ENCODE peak calls at places on chromosomes 2 and 18, in eight cellular contexts. X is Peyer's patch, L is neural progenitor cell, W is GM20000, P is RWPE1, N is brain microvascular endothelial cell, F is astrocyte, T is GM12865. Y is an unnamed sample.

GRCh38 chr18:24078391-24078790 is 60.5 kb upstream of the CABYR start:
- DNase-seq in W (no peak), F (no peak), X (no peak), T (no peak), N (no peak), P (no peak), L (peak), Y (no peak)

GRCh38 chr2:230995821-230996220 is at the start of gene SPATA3:
- DNase-seq in F (no peak), L (no peak), N (no peak), P (no peak), X (no peak), W (no peak), T (no peak), Y (no peak)

GRCh38 chr2:198327526-198327925 is 523.1 kb downstream of the PLCL1 start:
- DNase-seq in W (no peak), L (no peak), X (no peak), N (no peak), T (no peak), P (no peak), F (no peak), Y (no peak)

GRCh38 chr2:40584432-40584831 is 132.5 kb upstream of the SLC8A1 start:
- DNase-seq in F (peak), X (no peak), W (no peak), L (no peak), N (peak), P (no peak), T (no peak), Y (no peak)

GRCh38 chr2:109521233-109521632 is 92.5 kb downstream of the SEPTIN10 start:
- DNase-seq in X (no peak), P (no peak), T (no peak), W (no peak), L (no peak), N (no peak), F (no peak), Y (no peak)

GRCh38 chr2:201267278-201268030 is 7.1 kb downstream of the CASP8 start:
- DNase-seq in P (no peak), T (no peak), N (no peak), X (no peak), F (no peak), L (no peak), W (no peak), Y (no peak)

GRCh38 chr2:8669157-8669852 is 12.6 kb upstream of the ID2 start:
- DNase-seq in F (peak), T (no peak), L (no peak), N (no peak), X (no peak), W (no peak), P (no peak), Y (peak)

GRCh38 chr2:46954951-46955571 is 39.5 kb upstream of the MCFD2 start:
- DNase-seq in P (peak), W (no peak), F (peak), N (peak), T (no peak), X (no peak), L (peak), Y (peak)

GRCh38 chr2:102000813-102001766 is 9.3 kb downstream of the IL1R2 start:
- DNase-seq in F (no peak), N (no peak), X (no peak), T (peak), P (no peak), W (no peak), L (no peak), Y (no peak)

GRCh38 chr2:187500585-187501359 is 52.7 kb upstream of the CALCRL start:
- DNase-seq in L (peak), W (no peak), X (no peak), P (no peak), N (peak), F (peak), T (peak), Y (peak)

GRCh38 chr2:23926289-23926749 is 604 bp downstream of the ATAD2B start:
- DNase-seq in F (no peak), P (peak), X (no peak), L (peak), N (no peak), W (peak), T (no peak), Y (no peak)

GRCh38 chr2:189836644-189837043 is 52.4 kb downstream of the PMS1 start:
- DNase-seq in N (peak), L (no peak), X (no peak), W (no peak), T (no peak), P (peak), F (peak), Y (peak)

GRCh38 chr2:23359631-23360567 is 25.1 kb upstream of the KLHL29 start:
- DNase-seq in X (peak), N (no peak), P (no peak), F (no peak), L (no peak), T (no peak), W (no peak), Y (no peak)

GRCh38 chr2:150491430-150491829 is 4.0 kb upstream of the RND3 start:
- DNase-seq in T (no peak), F (no peak), P (no peak), L (no peak), X (no peak), W (no peak), N (no peak), Y (no peak)

GRCh38 chr2:176774768-176775453 is 437.7 kb upstream of the HNRNPA3 start:
- DNase-seq in N (no peak), W (no peak), P (no peak), T (no peak), F (no peak), L (no peak), X (no peak), Y (no peak)

GRCh38 chr2:176784633-176785193 is 427.9 kb upstream of the HNRNPA3 start:
- DNase-seq in F (no peak), W (no peak), N (no peak), L (no peak), X (no peak), P (no peak), T (no peak), Y (no peak)

GRCh38 chr2:176781570-176782217 is 430.9 kb upstream of the HNRNPA3 start:
- DNase-seq in P (no peak), X (no peak), T (peak), W (no peak), N (no peak), F (no peak), L (no peak), Y (no peak)

GRCh38 chr2:176779917-176780316 is 432.7 kb upstream of the HNRNPA3 start:
- DNase-seq in W (no peak), T (no peak), X (no peak), P (no peak), F (no peak), N (no peak), L (no peak), Y (no peak)
- TF ChIP-seq CTCF in W (no peak), T (no peak), X (no peak), P (no peak), F (no peak), N (no peak), L (no peak), Y (no peak)

GRCh38 chr2:227499971-227500630 is 28.1 kb downstream of the AGFG1 start:
- DNase-seq in T (no peak), L (no peak), P (no peak), X (no peak), N (no peak), F (no peak), W (no peak), Y (no peak)
- TF ChIP-seq CTCF in T (no peak), L (no peak), P (no peak), X (no peak), N (no peak), F (no peak), W (no peak), Y (no peak)

GRCh38 chr18:67865400-67865799 is 348.9 kb upstream of the DSEL start:
- DNase-seq in N (no peak), L (no peak), X (no peak), T (no peak), W (no peak), F (no peak), P (no peak), Y (no peak)

GRCh38 chr18:67862069-67862468 is 345.5 kb upstream of the DSEL start:
- DNase-seq in N (no peak), X (no peak), F (peak), P (no peak), W (no peak), L (no peak), T (no peak), Y (peak)

GRCh38 chr18:67864677-67865340 is 348.3 kb upstream of the DSEL start:
- DNase-seq in X (no peak), L (peak), T (no peak), W (no peak), F (peak), N (peak), P (no peak), Y (peak)
- TF ChIP-seq CTCF in X (no peak), L (no peak), T (no peak), W (no peak), F (no peak), N (no peak), P (no peak), Y (peak)

DNA sequence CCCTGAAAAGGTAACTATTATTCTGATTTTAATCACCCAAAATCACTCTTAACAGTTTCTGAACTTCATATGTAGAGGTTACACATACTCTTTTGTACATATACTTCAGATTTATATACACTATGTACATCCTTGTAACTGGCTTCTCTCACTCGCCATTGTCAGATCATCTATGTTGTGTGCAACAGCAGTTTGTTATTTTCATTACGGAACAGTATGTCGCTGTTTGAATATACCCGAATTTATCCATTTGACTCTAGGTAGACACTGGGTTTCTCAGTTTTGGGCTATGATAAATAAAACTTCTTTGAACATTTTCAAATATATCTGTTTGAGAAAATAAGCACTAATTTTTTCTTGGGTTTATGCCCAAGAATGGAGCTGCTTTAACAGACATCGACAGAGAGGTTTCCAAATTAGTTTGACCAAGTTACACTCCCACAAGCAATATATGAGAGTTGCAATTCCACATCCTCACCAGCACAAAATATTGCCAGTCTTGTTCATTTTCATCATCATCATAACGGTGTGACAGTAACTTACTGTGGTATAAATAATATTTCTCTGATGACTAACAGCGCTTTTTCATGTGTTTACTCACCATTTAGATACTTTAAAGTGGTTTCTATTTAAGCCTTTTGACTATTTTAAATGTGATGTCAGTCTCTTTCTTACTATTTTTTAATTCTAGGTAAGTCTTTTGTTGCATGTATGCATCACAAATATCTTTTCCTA is 80.9 kb downstream of the SMC6 start:
- DNase-seq in F (peak), L (no peak), N (peak), W (no peak), T (peak), P (peak), X (no peak), Y (peak)
- TF ChIP-seq CTCF in F (peak), L (no peak), N (peak), W (no peak), T (no peak), P (no peak), X (no peak), Y (no peak)

DNA sequence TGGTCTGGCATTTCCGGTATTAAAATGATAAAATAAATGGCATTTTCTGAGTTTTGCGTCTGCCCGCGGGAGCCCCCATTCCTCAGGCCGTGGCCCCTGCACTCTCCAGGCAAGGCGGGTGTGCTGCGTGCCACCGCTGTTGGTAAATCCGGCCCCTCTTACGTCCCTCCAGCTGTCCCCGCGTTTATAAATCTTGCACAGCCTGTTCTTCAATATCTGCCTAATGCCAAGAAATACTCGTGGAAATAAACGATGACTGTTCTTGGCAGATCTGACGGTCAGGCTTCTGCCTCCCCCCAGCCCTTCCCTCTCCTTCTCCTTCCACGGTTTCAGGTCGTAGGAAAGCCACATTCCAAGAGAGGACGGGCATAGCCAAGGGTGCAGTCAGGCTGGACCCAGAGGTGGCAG is 20.6 kb downstream of the ODC1 start:
- DNase-seq in P (no peak), N (no peak), L (no peak), T (no peak), X (no peak), W (no peak), F (no peak), Y (no peak)
- TF ChIP-seq CTCF in P (no peak), N (no peak), L (no peak), T (no peak), X (no peak), W (no peak), F (no peak), Y (no peak)

GRCh38 chr2:84077504-84077903 is 381.6 kb downstream of the SUCLG1 start:
- DNase-seq in F (no peak), T (peak), P (peak), W (peak), L (peak), X (no peak), N (no peak), Y (no peak)
- TF ChIP-seq CTCF in F (peak), T (peak), P (peak), W (peak), L (peak), X (no peak), N (no peak), Y (peak)

GRCh38 chr2:16293398-16293797 is 353.0 kb downstream of the MYCN start:
- DNase-seq in N (no peak), F (no peak), T (no peak), W (no peak), P (no peak), L (no peak), X (no peak), Y (no peak)

GRCh38 chr2:16290311-16291020 is 350.1 kb downstream of the MYCN start:
- DNase-seq in X (no peak), F (no peak), T (no peak), L (no peak), P (no peak), N (no peak), W (no peak), Y (no peak)

GRCh38 chr2:16291731-16292550 is 351.6 kb downstream of the MYCN start:
- DNase-seq in P (no peak), W (no peak), F (no peak), X (no peak), N (no peak), L (no peak), T (no peak), Y (no peak)

GRCh38 chr2:16293871-16294270 is 353.5 kb downstream of the MYCN start:
- DNase-seq in L (no peak), X (no peak), W (no peak), P (no peak), F (no peak), T (no peak), N (no peak), Y (no peak)

GRCh38 chr2:16291226-16291625 is 350.9 kb downstream of the MYCN start:
- DNase-seq in P (no peak), N (no peak), L (no peak), F (no peak), X (no peak), W (no peak), T (no peak), Y (no peak)
- TF ChIP-seq CTCF in P (no peak), N (no peak), L (no peak), F (no peak), X (no peak), W (no peak), T (no peak), Y (no peak)

GRCh38 chr2:76464310-76464709 is 753.6 kb upstream of the GCFC2 start:
- DNase-seq in F (no peak), N (no peak), L (no peak), X (no peak), P (no peak), T (peak), W (no peak), Y (no peak)
- TF ChIP-seq CTCF in F (no peak), N (no peak), L (peak), X (no peak), P (no peak), T (no peak), W (no peak), Y (no peak)

GRCh38 chr2:107932986-107933385 is 53.3 kb upstream of the SLC5A7 start:
- DNase-seq in T (no peak), P (no peak), L (peak), N (no peak), X (no peak), F (no peak), W (no peak), Y (no peak)
- TF ChIP-seq CTCF in T (peak), P (peak), L (peak), N (peak), X (no peak), F (peak), W (no peak), Y (peak)

GRCh38 chr18:34704823-34705222 is 5.3 kb upstream of the DTNA start:
- DNase-seq in L (no peak), F (no peak), T (no peak), P (no peak), X (no peak), N (no peak), W (no peak), Y (no peak)

GRCh38 chr18:34710430-34711386 is 610 bp downstream of the DTNA start:
- DNase-seq in X (no peak), F (peak), P (no peak), T (no peak), N (peak), L (no peak), W (no peak), Y (peak)

GRCh38 chr18:34707670-34708069 is 2.4 kb upstream of the DTNA start:
- DNase-seq in F (peak), L (peak), W (no peak), X (no peak), T (no peak), N (peak), P (peak), Y (peak)

GRCh38 chr18:34709631-34710429 is at the start of gene DTNA:
- DNase-seq in W (no peak), N (peak), F (peak), X (no peak), T (peak), L (peak), P (peak), Y (peak)

GRCh38 chr18:34709104-34709503 is 994 bp upstream of the DTNA start:
- DNase-seq in P (peak), L (no peak), T (no peak), X (no peak), F (peak), N (peak), W (no peak), Y (peak)
- TF ChIP-seq CTCF in P (no peak), L (no peak), T (no peak), X (no peak), F (no peak), N (no peak), W (no peak), Y (no peak)

Y was measured in AG09309.